ENCODE peak calls at places on chromosomes 11 and 22, in five cellular contexts. H is aorta; P is effector memory CD4-positive, alpha-beta T cell; W is cardiac septum; R is cardiac fibroblast. V is an unnamed sample.

GRCh38 chr11:106321601-106322000 is 244.1 kb downstream of the AASDHPPT start:
- DNase-seq in H (no peak), W (no peak), R (no peak), P (no peak), V (no peak)

GRCh38 chr22:36048911-36049677 is 20.5 kb upstream of the RBFOX2 start:
- DNase-seq in R (peak), H (no peak), P (no peak), W (no peak), V (peak)

GRCh38 chr11:112513936-112514716 is 253.5 kb upstream of the PLET1 start:
- DNase-seq in W (no peak), P (no peak), R (no peak), H (no peak), V (no peak)

GRCh38 chr11:75475767-75476650 is 43.0 kb upstream of the KLHL35 start:
- DNase-seq in H (peak), W (no peak), R (peak), P (no peak), V (peak)

GRCh38 chr11:95925011-95925410 is 1.1 kb upstream of the MTMR2 start:
- DNase-seq in H (no peak), W (no peak), P (no peak), R (peak), V (peak)

GRCh38 chr22:46289244-46289891 is 7.3 kb upstream of the GTSE1 start:
- DNase-seq in H (no peak), P (no peak), W (no peak), R (no peak), V (no peak)

GRCh38 chr11:58796333-58797049 is 48.0 kb downstream of the GLYATL2 start:
- DNase-seq in H (no peak), P (no peak), R (no peak), W (no peak), V (no peak)

GRCh38 chr11:96070453-96070852 is 146.5 kb upstream of the MTMR2 start:
- DNase-seq in P (no peak), W (no peak), H (no peak), R (no peak), V (no peak)

GRCh38 chr11:107293677-107294344 is 163.8 kb downstream of the CWF19L2 start:
- DNase-seq in P (no peak), H (no peak), W (no peak), R (no peak), V (no peak)

GRCh38 chr11:1128333-1129142 is 29.2 kb upstream of the MUC5AC start:
- DNase-seq in R (no peak), P (no peak), H (peak), W (peak), V (no peak)

GRCh38 chr11:31820438-31820818 is 9.3 kb upstream of the PAX6 start:
- DNase-seq in W (no peak), P (no peak), R (no peak), H (no peak), V (no peak)

GRCh38 chr11:114587398-114587953 is 8.1 kb downstream of the NXPE4 start:
- DNase-seq in W (no peak), R (no peak), P (no peak), H (no peak), V (no peak)

GRCh38 chr22:30314918-30315317 is 11.8 kb downstream of the TBC1D10A start:
- DNase-seq in W (no peak), P (peak), R (no peak), H (peak), V (no peak)

GRCh38 chr22:37566903-37567798 is 6.9 kb downstream of the CDC42EP1 start:
- DNase-seq in H (peak), W (peak), R (peak), P (peak), V (peak)

GRCh38 chr11:10236850-10237249 is 57.2 kb downstream of the SBF2 start:
- DNase-seq in W (no peak), R (no peak), P (no peak), H (no peak), V (no peak)

GRCh38 chr11:62665630-62666258 is 632 bp downstream of the CSKMT start:
- DNase-seq in P (peak), W (no peak), H (peak), R (peak), V (no peak)

GRCh38 chr11:85854557-85855340 is 434 bp upstream of the CCDC83 start:
- DNase-seq in H (peak), P (peak), W (peak), R (peak), V (peak)

GRCh38 chr11:73346186-73346935 is 29.8 kb upstream of the RELT start:
- DNase-seq in P (no peak), H (no peak), W (no peak), R (no peak), V (no peak)

GRCh38 chr11:17572791-17573460 is 25.9 kb downstream of the OTOG start:
- DNase-seq in H (no peak), W (no peak), R (no peak), P (no peak), V (no peak)

GRCh38 chr22:45290410-45290936 is 5.7 kb downstream of the UPK3A start:
- DNase-seq in R (peak), P (no peak), H (no peak), W (no peak), V (no peak)

GRCh38 chr11:9780929-9781328 is 117.1 kb downstream of the SWAP70 start:
- DNase-seq in R (no peak), H (no peak), W (no peak), P (no peak), V (no peak)

GRCh38 chr11:32172771-32173170 is 81.9 kb downstream of the RCN1 start:
- DNase-seq in R (peak), H (no peak), P (no peak), W (no peak), V (no peak)

GRCh38 chr22:25141994-25142620 is 57.6 kb upstream of the CRYBB3 start:
- DNase-seq in P (no peak), H (no peak), W (no peak), R (no peak), V (no peak)

GRCh38 chr11:35589281-35589680 is 29.0 kb upstream of the FJX1 start:
- DNase-seq in H (no peak), R (no peak), W (no peak), P (no peak), V (no peak)

GRCh38 chr22:46077669-46078099 is 72.6 kb upstream of the PPARA start:
- DNase-seq in H (peak), W (peak), R (peak), P (no peak), V (no peak)

GRCh38 chr11:12901272-12901671 is 107.8 kb upstream of the RASSF10 start:
- DNase-seq in P (no peak), H (no peak), R (peak), W (no peak), V (no peak)

GRCh38 chr11:117792992-117793391 is 4.0 kb downstream of the DSCAML1 start:
- DNase-seq in W (no peak), H (no peak), P (no peak), R (no peak), V (no peak)

GRCh38 chr11:12042215-12042676 is 33.8 kb upstream of the DKK3 start:
- DNase-seq in W (no peak), H (no peak), R (peak), P (no peak), V (peak)

GRCh38 chr11:68774188-68774585 is 22.9 kb upstream of the TESMIN start:
- DNase-seq in P (no peak), H (no peak), W (no peak), R (no peak), V (no peak)